ENCODE peak calls at places on chromosomes 7 and 10, in five cellular contexts. N is cardiac muscle cell, W is GM23338, H is GM10248, C is right atrium auricular region. E is an unnamed sample.

GRCh38 chr10:70575486-70575873 is 27.1 kb downstream of the PRF1 start:
- DNase-seq in N (no peak), W (no peak), H (no peak), C (no peak), E (no peak)

GRCh38 chr7:145156834-145157233 is 321.0 kb upstream of the TPK1 start:
- DNase-seq in N (no peak), W (no peak), H (no peak), C (no peak), E (no peak)

GRCh38 chr10:4214912-4215311 is 429.9 kb upstream of the KLF6 start:
- DNase-seq in N (peak), W (peak), H (no peak), C (no peak), E (no peak)

GRCh38 chr10:67602268-67602950 is 93.6 kb downstream of the CTNNA3 start:
- DNase-seq in N (no peak), W (no peak), H (no peak), C (no peak), E (no peak)

GRCh38 chr10:13458107-13458761 is 70.6 kb downstream of the BEND7 start:
- DNase-seq in N (no peak), W (no peak), H (no peak), C (no peak), E (no peak)

GRCh38 chr10:1151071-1152033 is 95.2 kb downstream of the WDR37 start:
- DNase-seq in N (no peak), W (no peak), H (no peak), C (peak), E (no peak)

GRCh38 chr10:7411671-7412481 is 1.0 kb upstream of the SFMBT2 start:
- DNase-seq in N (no peak), W (peak), H (peak), C (no peak), E (no peak)

GRCh38 chr10:91380873-91381561 is 29.1 kb upstream of the HECTD2 start:
- DNase-seq in N (peak), W (peak), H (no peak), C (no peak), E (no peak)

GRCh38 chr10:18710201-18710653 is 51.0 kb downstream of the ARL5B start:
- DNase-seq in N (no peak), W (peak), H (no peak), C (no peak), E (no peak)

GRCh38 chr10:18486444-18486843 is 164.9 kb downstream of the NSUN6 start:
- DNase-seq in N (no peak), W (no peak), H (no peak), C (no peak), E (peak)

GRCh38 chr10:80506189-80506575 is 31.5 kb upstream of the SH2D4B start:
- DNase-seq in N (no peak), W (no peak), H (no peak), C (no peak), E (no peak)

GRCh38 chr7:109343662-109344061 is 774.0 kb downstream of the DNAJB9 start:
- DNase-seq in N (no peak), W (no peak), H (no peak), C (no peak), E (no peak)

GRCh38 chr10:116115233-116115632 is 157.8 kb downstream of the GFRA1 start:
- DNase-seq in N (no peak), W (no peak), H (no peak), C (peak), E (no peak)

GRCh38 chr10:22505923-22506685 is 160.8 kb downstream of the SPAG6 start:
- DNase-seq in N (no peak), W (no peak), H (peak), C (no peak), E (no peak)

GRCh38 chr10:45308707-45309106 is 6.7 kb downstream of the OR13A1 start:
- DNase-seq in N (peak), W (peak), H (no peak), C (no peak), E (no peak)

GRCh38 chr7:128408709-128409434 is 910 bp downstream of the IMPDH1 start:
- DNase-seq in N (no peak), W (peak), H (no peak), C (peak), E (peak)

GRCh38 chr7:69896100-69896499 is 297.8 kb downstream of the AUTS2 start:
- DNase-seq in N (no peak), W (no peak), H (no peak), C (no peak), E (no peak)

GRCh38 chr7:69898189-69898588 is 299.9 kb downstream of the AUTS2 start:
- DNase-seq in N (no peak), W (no peak), H (peak), C (no peak), E (no peak)

GRCh38 chr7:69892790-69893189 is 294.5 kb downstream of the AUTS2 start:
- DNase-seq in N (no peak), W (no peak), H (no peak), C (no peak), E (no peak)

GRCh38 chr7:69890081-69890369 is 291.8 kb downstream of the AUTS2 start:
- DNase-seq in N (no peak), W (no peak), H (no peak), C (no peak), E (no peak)

GRCh38 chr7:69893915-69894314 is 295.6 kb downstream of the AUTS2 start:
- DNase-seq in N (no peak), W (peak), H (no peak), C (no peak), E (no peak)
- TF ChIP-seq CTCF in N (peak), W (peak), H (peak), C (no peak), E (peak)

DNA sequence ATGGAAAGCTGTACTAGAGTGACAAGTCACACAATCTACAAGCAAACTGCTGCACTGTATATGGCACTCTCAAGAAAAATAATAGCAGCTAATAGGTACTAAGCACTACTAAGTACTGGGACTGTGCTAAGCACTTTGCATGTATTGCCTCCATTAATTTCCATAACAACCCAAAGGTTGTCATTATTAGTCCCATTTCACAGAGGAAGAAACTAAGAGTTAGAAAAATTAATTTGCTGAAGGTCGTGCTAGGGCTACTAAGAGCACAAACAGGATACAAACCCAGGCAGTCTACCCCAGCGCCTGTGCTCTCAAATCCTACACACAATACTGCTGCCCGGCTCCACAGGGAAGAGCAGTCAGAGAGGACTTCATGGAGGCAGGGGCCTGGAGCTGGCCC is 51.7 kb downstream of the DLG5 start:
- DNase-seq in N (no peak), W (no peak), H (no peak), C (no peak), E (no peak)
- TF ChIP-seq CTCF in N (no peak), W (no peak), H (no peak), C (no peak), E (no peak)

DNA sequence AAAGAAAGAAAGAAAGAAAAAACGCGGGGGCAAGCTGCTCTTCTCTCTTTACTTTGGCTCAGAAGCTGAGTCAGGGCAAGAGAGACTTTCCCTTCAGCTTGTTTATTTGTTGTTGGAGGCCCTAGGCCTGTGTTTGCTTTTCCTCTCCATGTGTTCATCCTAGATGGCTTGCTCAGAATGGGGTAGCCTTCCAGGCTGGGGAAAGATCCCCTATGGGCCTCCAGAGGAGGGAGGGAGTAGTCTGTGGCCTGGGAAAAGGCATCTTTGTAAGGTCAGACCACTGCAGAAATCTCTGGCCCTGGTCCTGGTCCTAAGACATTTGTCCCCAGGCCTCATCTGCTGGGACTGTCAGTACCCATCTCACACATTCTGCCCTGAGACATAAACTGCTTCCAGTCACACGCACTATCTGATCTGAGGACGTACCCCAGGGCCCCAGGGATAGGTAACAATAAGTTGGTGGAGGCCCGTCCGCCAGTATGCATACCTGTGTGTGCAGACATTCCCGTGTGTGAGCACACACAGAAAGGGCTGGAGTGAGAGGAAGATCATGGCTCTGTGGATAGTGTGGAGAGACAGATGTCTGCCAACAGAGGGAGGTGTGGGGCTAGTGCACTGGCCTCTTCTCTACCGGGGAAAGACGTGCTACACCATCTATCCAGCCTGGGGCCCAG is 4.9 kb upstream of the SCD start:
- DNase-seq in N (peak), W (peak), H (peak), C (no peak), E (peak)
- TF ChIP-seq CTCF in N (peak), W (peak), H (peak), C (no peak), E (peak)

GRCh38 chr10:51892965-51893658 is 193.7 kb upstream of the CSTF2T start:
- DNase-seq in N (peak), W (peak), H (no peak), C (no peak), E (no peak)
- TF ChIP-seq CTCF in N (peak), W (peak), H (no peak), C (no peak), E (peak)

GRCh38 chr10:99976886-99977391 is 32.8 kb downstream of the DNMBP start:
- DNase-seq in N (no peak), W (no peak), H (no peak), C (no peak), E (no peak)

GRCh38 chr10:99975106-99975829 is 34.5 kb downstream of the DNMBP start:
- DNase-seq in N (no peak), W (no peak), H (peak), C (no peak), E (no peak)

GRCh38 chr10:99977916-99978315 is 31.8 kb downstream of the DNMBP start:
- DNase-seq in N (peak), W (peak), H (no peak), C (no peak), E (no peak)

GRCh38 chr10:99975942-99976809 is 33.6 kb downstream of the DNMBP start:
- DNase-seq in N (no peak), W (no peak), H (no peak), C (no peak), E (no peak)

GRCh38 chr10:99973190-99973589 is 36.6 kb downstream of the DNMBP start:
- DNase-seq in N (no peak), W (no peak), H (no peak), C (no peak), E (no peak)
- TF ChIP-seq CTCF in N (peak), W (peak), H (peak), C (no peak), E (peak)

GRCh38 chr10:104732222-104732621 is 91.1 kb downstream of the SORCS3 start:
- DNase-seq in N (no peak), W (no peak), H (no peak), C (no peak), E (no peak)

GRCh38 chr10:104736006-104736405 is 94.9 kb downstream of the SORCS3 start:
- DNase-seq in N (peak), W (no peak), H (no peak), C (no peak), E (no peak)

GRCh38 chr10:104735469-104735868 is 94.4 kb downstream of the SORCS3 start:
- DNase-seq in N (peak), W (peak), H (no peak), C (no peak), E (no peak)

GRCh38 chr10:104734408-104734807 is 93.3 kb downstream of the SORCS3 start:
- DNase-seq in N (no peak), W (no peak), H (no peak), C (no peak), E (no peak)

DNA sequence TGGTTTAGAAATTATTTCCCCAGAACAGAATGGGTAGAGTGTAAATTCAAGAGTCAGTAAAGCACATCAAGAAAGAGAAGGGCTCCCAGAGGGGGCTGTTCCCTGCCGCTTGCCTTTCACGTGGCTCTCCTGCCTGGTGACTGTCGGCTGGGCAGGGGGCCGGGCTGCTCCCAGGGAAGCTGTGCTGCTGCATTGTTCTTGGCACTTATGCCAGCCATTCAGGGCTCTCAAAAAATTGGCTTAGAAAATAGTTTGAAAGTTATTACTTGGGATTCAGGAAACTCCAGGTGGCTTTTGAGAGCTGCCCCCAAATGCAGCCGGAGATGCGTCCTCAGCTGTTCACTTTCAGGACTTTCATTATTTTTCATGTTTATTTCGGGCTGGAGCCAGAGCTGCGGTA is 93.9 kb downstream of the SORCS3 start:
- DNase-seq in N (peak), W (peak), H (no peak), C (no peak), E (no peak)
- TF ChIP-seq CTCF in N (no peak), W (no peak), H (no peak), C (no peak), E (no peak)

GRCh38 chr10:79289801-79290200 is 57.5 kb upstream of the PPIF start:
- DNase-seq in N (no peak), W (no peak), H (no peak), C (no peak), E (no peak)

GRCh38 chr10:79284158-79284871 is 63.0 kb upstream of the PPIF start:
- DNase-seq in N (no peak), W (no peak), H (no peak), C (no peak), E (no peak)

GRCh38 chr10:79285315-79286185 is 61.7 kb upstream of the PPIF start:
- DNase-seq in N (no peak), W (no peak), H (peak), C (no peak), E (no peak)

GRCh38 chr10:79286318-79286951 is 60.8 kb upstream of the PPIF start:
- DNase-seq in N (no peak), W (no peak), H (peak), C (peak), E (no peak)

GRCh38 chr10:79287973-79288715 is 59.1 kb upstream of the PPIF start:
- DNase-seq in N (no peak), W (no peak), H (no peak), C (no peak), E (no peak)
- TF ChIP-seq CTCF in N (no peak), W (no peak), H (no peak), C (no peak), E (no peak)

GRCh38 chr10:104122273-104123107 is 519 bp downstream of the SFR1 start:
- DNase-seq in N (no peak), W (peak), H (no peak), C (no peak), E (no peak)

GRCh38 chr10:104128214-104128613 is 6.2 kb downstream of the SFR1 start:
- DNase-seq in N (no peak), W (no peak), H (no peak), C (no peak), E (no peak)

GRCh38 chr10:104123397-104123796 is 1.4 kb downstream of the SFR1 start:
- DNase-seq in N (no peak), W (no peak), H (peak), C (no peak), E (no peak)

GRCh38 chr10:104130041-104130440 is 8.1 kb downstream of the SFR1 start:
- DNase-seq in N (no peak), W (no peak), H (no peak), C (no peak), E (no peak)

GRCh38 chr10:104127411-104127810 is 5.4 kb downstream of the SFR1 start:
- DNase-seq in N (peak), W (peak), H (no peak), C (no peak), E (no peak)
- TF ChIP-seq CTCF in N (peak), W (peak), H (no peak), C (no peak), E (peak)